ENCODE peak calls at places on chromosome 2, in five cellular contexts. J, M, B, K and Q are unnamed samples.
A peak's percentile ranks its signal among the peaks of the same experiment; 100 is the strongest.

GRCh38 chr2:47688561-47688960 is 94.4 kb upstream of the MSH6 start:
- DNase-seq in J (no peak), B (no peak), K (no peak), M (no peak), Q (no peak)

GRCh38 chr2:230234845-230235244 is 9.3 kb downstream of the SP140 start:
- DNase-seq in B (no peak), M (peak; percentile 7), K (peak; percentile 15), J (no peak), Q (no peak)

GRCh38 chr2:113863166-113863565 is 26.7 kb upstream of the ACTR3 start:
- DNase-seq in J (no peak), M (no peak), B (no peak), K (no peak), Q (no peak)

GRCh38 chr2:237547841-237548416 is 18.4 kb upstream of the PRLH start:
- DNase-seq in M (no peak), B (no peak), J (no peak), K (peak; percentile 13), Q (no peak)

GRCh38 chr2:11829324-11829946 is 83.0 kb downstream of the LPIN1 start:
- DNase-seq in K (peak; percentile 34), B (peak; percentile 61), M (peak; percentile 55), J (peak; percentile 70), Q (peak; percentile 15)

GRCh38 chr2:63853527-63854310 is 12.0 kb downstream of the UGP2 start:
- DNase-seq in B (no peak), K (no peak), M (peak; percentile 49), J (no peak), Q (no peak)

GRCh38 chr2:8115451-8115850 is 566.4 kb upstream of the ID2 start:
- DNase-seq in J (no peak), K (no peak), M (no peak), B (no peak), Q (no peak)

GRCh38 chr2:126739093-126739492 is 83.1 kb downstream of the GYPC start:
- DNase-seq in J (no peak), M (no peak), K (no peak), B (no peak), Q (no peak)

GRCh38 chr2:114400890-114401289 is 41.6 kb upstream of the DPP10 start:
- DNase-seq in J (no peak), M (no peak), B (no peak), K (no peak), Q (no peak)